ENCODE peak calls at places on chromosome 2, in four cellular contexts. O, F, R and Z are unnamed samples.

GRCh38 chr2:101657787-101658186 is 39.7 kb upstream of the MAP4K4 start:
- DNase-seq in O (no peak), F (no peak), R (no peak), Z (no peak)

GRCh38 chr2:25341031-25341727 is 546 bp downstream of the DNMT3A start:
- DNase-seq in O (no peak), F (peak; percentile 77), R (peak; percentile 85), Z (peak; percentile 51)

GRCh38 chr2:212730994-212731393 is 192.4 kb upstream of the ERBB4 start:
- DNase-seq in O (no peak), F (no peak), R (no peak), Z (no peak)

GRCh38 chr2:70541481-70542020 is 12.1 kb downstream of the TGFA start:
- DNase-seq in O (no peak), F (no peak), R (no peak), Z (no peak)

GRCh38 chr2:168354499-168354898 is 101.6 kb upstream of the CERS6 start:
- DNase-seq in O (no peak), F (no peak), R (no peak), Z (no peak)

GRCh38 chr2:136025057-136025973 is 39.9 kb upstream of the DARS1 start:
- DNase-seq in O (no peak), F (peak; percentile 48), R (peak; percentile 94), Z (peak; percentile 78)

GRCh38 chr2:116716038-116716437 is 1098.5 kb upstream of the DDX18 start:
- DNase-seq in O (no peak), F (no peak), R (no peak), Z (no peak)

GRCh38 chr2:220078439-220078838 is 451.0 kb downstream of the SLC4A3 start:
- DNase-seq in O (no peak), F (peak; percentile 54), R (no peak), Z (no peak)

GRCh38 chr2:220452561-220452960 is 825.1 kb downstream of the SLC4A3 start:
- DNase-seq in O (no peak), F (no peak), R (no peak), Z (no peak)

GRCh38 chr2:9944330-9944758 is 7.1 kb upstream of the GRHL1 start:
- DNase-seq in O (peak; percentile 63), F (no peak), R (no peak), Z (no peak)

GRCh38 chr2:203893386-203893785 is 25.8 kb downstream of the CTLA4 start:
- DNase-seq in O (no peak), F (no peak), R (no peak), Z (peak; percentile 25)

GRCh38 chr2:240400319-240401161 is 34.9 kb upstream of the GPC1 start:
- DNase-seq in O (no peak), F (peak; percentile 19), R (peak; percentile 71), Z (no peak)

GRCh38 chr2:144670080-144670479 is 150.2 kb upstream of the ZEB2 start:
- DNase-seq in O (no peak), F (no peak), R (no peak), Z (no peak)

GRCh38 chr2:42725657-42726056 is 38.3 kb downstream of the OXER1 start:
- DNase-seq in O (no peak), F (no peak), R (no peak), Z (no peak)

GRCh38 chr2:127080941-127081769 is 25.8 kb downstream of the BIN1 start:
- DNase-seq in O (no peak), F (peak; percentile 62), R (no peak), Z (no peak)

GRCh38 chr2:219510512-219511135 is 3.7 kb upstream of the ASIC4 start:
- DNase-seq in O (no peak), F (no peak), R (peak; percentile 54), Z (no peak)

GRCh38 chr2:142033393-142033792 is 97.4 kb downstream of the LRP1B start:
- DNase-seq in O (no peak), F (no peak), R (no peak), Z (no peak)

GRCh38 chr2:132608222-132608795 is 61.7 kb downstream of the LYPD1 start:
- DNase-seq in O (no peak), F (no peak), R (no peak), Z (no peak)

GRCh38 chr2:46296216-46296839 is 879 bp upstream of the EPAS1 start:
- DNase-seq in O (no peak), F (peak; percentile 64), R (peak; percentile 85), Z (peak; percentile 58)

GRCh38 chr2:84946204-84947009 is 24.6 kb upstream of the KCMF1 start:
- DNase-seq in O (peak; percentile 96), F (no peak), R (peak; percentile 78), Z (no peak)

GRCh38 chr2:150482111-150482510 is 5.4 kb downstream of the RND3 start:
- DNase-seq in O (no peak), F (no peak), R (no peak), Z (no peak)

GRCh38 chr2:126425943-126426342 is 230.0 kb upstream of the GYPC start:
- DNase-seq in O (no peak), F (no peak), R (no peak), Z (no peak)

GRCh38 chr2:201396595-201396994 is 39.5 kb upstream of the FLACC1 start:
- DNase-seq in O (no peak), F (no peak), R (no peak), Z (no peak)

GRCh38 chr2:15841776-15842554 is 98.4 kb upstream of the MYCN start:
- DNase-seq in O (peak; percentile 32), F (no peak), R (no peak), Z (no peak)

GRCh38 chr2:216538538-216538937 is 39.9 kb downstream of the RPL37A start:
- DNase-seq in O (no peak), F (no peak), R (no peak), Z (no peak)

GRCh38 chr2:216539120-216539519 is 40.5 kb downstream of the RPL37A start:
- DNase-seq in O (no peak), F (no peak), R (no peak), Z (no peak)

GRCh38 chr2:216535454-216535995 is 36.9 kb downstream of the RPL37A start:
- DNase-seq in O (peak; percentile 52), F (peak; percentile 91), R (no peak), Z (peak; percentile 78)

GRCh38 chr2:216536725-216537124 is 38.1 kb downstream of the RPL37A start:
- DNase-seq in O (no peak), F (no peak), R (no peak), Z (peak; percentile 59)

DNA sequence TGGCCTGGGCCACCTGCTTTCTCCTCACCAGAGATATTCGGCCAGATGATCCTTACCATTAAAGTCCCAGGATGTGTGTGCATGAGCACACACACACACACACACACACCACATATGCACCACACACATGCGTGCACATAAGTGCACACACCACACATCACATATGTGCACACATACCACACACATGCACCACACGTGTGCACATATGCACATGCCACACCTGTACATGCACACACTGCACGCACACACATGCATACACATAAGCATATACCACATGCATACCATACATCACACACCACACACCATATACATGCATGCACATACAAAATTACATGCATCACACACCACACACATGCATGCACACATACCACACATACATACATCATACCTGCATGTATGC is 38.7 kb downstream of the RPL37A start:
- DNase-seq in O (no peak), F (no peak), R (no peak), Z (no peak)
- H3K4me1 ChIP-seq in O (peaks cover 76% of the 10 kb centered on the region), F (peaks cover 16% of the 10 kb centered on the region), R (peaks cover 9% of the 10 kb centered on the region), Z (peaks cover 65% of the 10 kb centered on the region)

GRCh38 chr2:8582850-8583399 is 98.9 kb upstream of the ID2 start:
- DNase-seq in O (no peak), F (no peak), R (peak; percentile 75), Z (no peak)
- H3K27me3 ChIP-seq in O (peaks cover 3% of the 10 kb centered on the region), F (no peaks in the 10 kb centered on the region), R (no peaks in the 10 kb centered on the region), Z (no peaks in the 10 kb centered on the region)

DNA sequence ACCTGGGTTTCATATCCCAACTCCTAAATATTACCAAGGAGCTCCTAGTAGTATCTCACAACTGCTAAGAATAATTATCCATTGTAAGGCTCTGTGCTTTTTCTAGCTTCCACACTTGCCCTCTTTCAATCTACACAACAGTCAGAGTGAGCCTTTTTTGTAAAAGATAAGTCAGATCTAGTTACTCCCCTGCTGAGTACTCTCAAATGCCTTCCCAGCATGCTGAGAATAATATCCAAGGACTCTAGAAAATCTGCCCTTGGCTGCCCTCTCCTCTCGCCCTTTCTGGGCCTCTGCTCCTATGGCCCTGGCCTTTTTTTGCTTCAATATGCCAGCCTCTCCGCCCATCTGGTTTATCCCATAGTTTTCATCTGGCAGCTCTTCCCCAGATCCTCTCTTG is 455.9 kb upstream of the UBE2E3 start:
- DNase-seq in O (no peak), F (no peak), R (no peak), Z (no peak)
- H3K4me1 ChIP-seq in O (no peaks in the 10 kb centered on the region), F (no peaks in the 10 kb centered on the region), R (no peaks in the 10 kb centered on the region), Z (no peaks in the 10 kb centered on the region)

DNA sequence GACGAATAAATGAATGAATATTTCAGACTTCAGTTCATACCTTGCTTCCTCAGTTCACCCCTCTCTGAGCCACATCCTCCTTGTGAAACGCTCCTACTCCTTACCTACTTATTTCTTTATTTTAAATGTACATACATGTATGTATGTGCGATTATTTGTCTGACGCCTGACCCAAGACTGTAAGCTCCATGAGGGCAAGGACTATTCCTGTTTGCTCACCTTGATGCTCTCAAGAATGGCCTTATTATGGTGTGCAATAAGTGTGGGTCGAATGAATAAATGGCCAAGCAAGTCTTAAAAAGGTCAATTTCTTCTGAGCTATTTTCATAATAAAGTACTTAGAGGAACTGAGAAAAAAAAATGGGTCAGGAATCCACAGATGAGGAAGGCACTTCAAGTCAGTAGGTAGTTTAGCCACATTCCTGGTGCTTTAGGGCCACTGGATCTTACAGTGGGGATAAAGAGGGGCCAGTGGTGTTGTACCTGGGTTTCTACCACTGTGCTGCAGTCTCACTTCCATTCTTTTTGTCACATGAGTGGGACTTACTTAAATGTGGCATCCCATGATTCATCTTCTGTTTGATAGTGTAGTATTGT is 74.7 kb downstream of the SDC1 start:
- DNase-seq in O (no peak), F (no peak), R (no peak), Z (no peak)
- H3K27me3 ChIP-seq in O (no peaks in the 10 kb centered on the region), F (no peaks in the 10 kb centered on the region), R (no peaks in the 10 kb centered on the region), Z (no peaks in the 10 kb centered on the region)

DNA sequence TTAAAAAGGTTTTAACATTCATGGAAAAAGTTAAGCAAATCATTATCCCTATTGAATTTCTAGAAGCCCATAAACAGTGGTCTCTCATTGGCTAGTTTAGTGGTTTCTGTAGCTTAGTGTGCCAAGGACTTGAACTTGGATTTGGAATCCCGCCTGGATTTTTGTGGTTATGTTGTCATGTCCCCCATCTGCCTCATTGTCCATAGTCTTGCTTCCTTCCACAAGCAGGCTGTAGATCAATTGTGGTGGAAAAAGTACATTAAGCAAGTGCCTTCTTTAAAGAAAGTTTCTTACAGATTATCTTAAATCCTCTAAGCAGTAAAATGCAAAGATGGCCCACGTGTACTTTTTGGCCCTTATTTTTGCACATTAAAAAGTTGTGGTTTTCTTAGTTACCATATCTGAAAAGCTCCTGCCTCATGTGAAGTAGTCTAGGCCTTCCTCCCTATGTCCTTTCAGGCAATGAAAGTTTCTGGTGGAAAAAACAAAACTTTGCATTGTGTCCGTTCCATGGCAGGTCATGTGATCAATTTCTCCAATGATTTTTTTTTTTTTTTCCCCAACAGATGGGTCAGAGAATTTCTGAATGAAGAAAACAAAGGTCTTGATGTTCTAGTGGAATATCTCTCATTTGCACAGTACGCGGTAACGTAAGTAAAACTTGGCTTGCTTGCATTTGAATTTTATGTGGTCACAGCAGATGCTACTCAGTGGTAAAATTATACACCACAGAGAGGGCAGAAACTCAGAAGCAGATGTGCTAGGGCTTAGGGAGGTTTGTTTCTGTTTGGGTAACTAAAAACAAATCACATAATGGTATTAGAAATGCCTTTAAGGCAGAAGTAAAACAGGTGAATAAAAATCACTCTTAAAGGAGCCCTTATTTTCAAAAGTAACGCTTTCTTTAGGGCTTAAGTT is 158.8 kb downstream of the PRPF40A start:
- DNase-seq in O (no peak), F (no peak), R (no peak), Z (no peak)
- H3K4me1 ChIP-seq in O (no peaks in the 10 kb centered on the region), F (no peaks in the 10 kb centered on the region), R (no peaks in the 10 kb centered on the region), Z (no peaks in the 10 kb centered on the region)

GRCh38 chr2:119522561-119523110 is 1.6 kb downstream of the SCTR start:
- DNase-seq in O (no peak), F (no peak), R (no peak), Z (no peak)
- H3K27me3 ChIP-seq in O (peaks cover 6% of the 10 kb centered on the region), F (no peaks in the 10 kb centered on the region), R (peaks cover 49% of the 10 kb centered on the region), Z (peaks cover 43% of the 10 kb centered on the region)